ENCODE peak calls at places on chromosomes 5 and 9, in five cellular contexts. U, C, E, Z and T are unnamed samples.
A peak's percentile ranks its signal among the peaks of the same experiment; 100 is the strongest.

GRCh38 chr5:177454397-177455035 is 7.9 kb downstream of the PRR7 start:
- DNase-seq in Z (peak; percentile 98), C (peak; percentile 79), U (peak; percentile 96), E (peak; percentile 98), T (peak; percentile 75)

GRCh38 chr5:133467712-133468463 is 144.5 kb downstream of the FSTL4 start:
- DNase-seq in E (no peak), C (no peak), U (no peak), Z (no peak), T (no peak)

GRCh38 chr9:126642839-126643238 is 29.1 kb downstream of the LMX1B start:
- DNase-seq in U (no peak), C (no peak), E (no peak), Z (no peak), T (no peak)

GRCh38 chr5:122341087-122341486 is 29.1 kb downstream of the SNCAIP start:
- DNase-seq in C (no peak), Z (no peak), U (no peak), E (no peak), T (no peak)

GRCh38 chr5:40386293-40386692 is 293.4 kb upstream of the PTGER4 start:
- DNase-seq in C (no peak), Z (peak; percentile 9), E (no peak), U (no peak), T (no peak)

GRCh38 chr5:54722846-54723433 is 205.4 kb downstream of the SNX18 start:
- DNase-seq in E (no peak), U (no peak), Z (no peak), C (no peak), T (no peak)

GRCh38 chr5:132776077-132776931 is 735 bp downstream of the SEPTIN8 start:
- DNase-seq in E (no peak), Z (peak; percentile 60), U (no peak), C (peak; percentile 52), T (peak; percentile 53)

GRCh38 chr5:68395844-68396523 is 180.4 kb downstream of the PIK3R1 start:
- DNase-seq in Z (no peak), U (no peak), E (no peak), C (peak; percentile 3), T (no peak)